ENCODE peak calls at places on chromosomes 16 and 17, in ten cellular contexts. U is T-helper 1 cell; Q is NCI-H82; V is non-pigmented ciliary epithelial cell; F is NCI-H345; C is transverse colon; S is NT2/D1; K is effector CD4-positive, alpha-beta T cell; H is HS-5; Y is fibroblast of mammary gland. A is an unnamed sample.

GRCh38 chr17:69607162-69607834 is 192.8 kb downstream of the MAP2K6 start:
- DNase-seq in H (peak), V (peak), Y (peak), C (peak), U (peak), Q (peak), F (peak), S (peak), K (no peak), A (peak)

GRCh38 chr17:1362065-1362848 is 37.8 kb downstream of the YWHAE start:
- DNase-seq in U (peak), H (no peak), Q (no peak), K (peak), Y (no peak), V (no peak), C (no peak), S (no peak), F (no peak), A (no peak)

GRCh38 chr17:36934144-36934758 is 3.0 kb upstream of the LHX1 start:
- DNase-seq in F (no peak), C (no peak), Y (no peak), H (no peak), Q (peak), S (no peak), V (no peak), K (no peak), U (no peak), A (no peak)

GRCh38 chr16:68379472-68380347 is 68.6 kb downstream of the SMPD3 start:
- DNase-seq in F (no peak), U (peak), H (no peak), K (no peak), S (no peak), Y (no peak), Q (no peak), C (no peak), V (no peak), A (no peak)

GRCh38 chr17:27457405-27457730 is 1.1 kb downstream of the KSR1 start:
- DNase-seq in U (no peak), Q (peak), K (no peak), C (no peak), F (no peak), V (no peak), S (no peak), Y (no peak), H (no peak), A (no peak)

GRCh38 chr16:57843400-57843799 is 41.1 kb upstream of the KIFC3 start:
- DNase-seq in Y (no peak), K (no peak), U (no peak), C (no peak), F (no peak), V (no peak), Q (no peak), S (no peak), H (no peak), A (no peak)

GRCh38 chr17:41107941-41108445 is 2.8 kb downstream of the KRTAP4-9 start:
- DNase-seq in C (no peak), V (no peak), Q (no peak), K (no peak), Y (no peak), S (no peak), U (no peak), H (no peak), F (no peak), A (no peak)

GRCh38 chr16:75579435-75579834 is 13.3 kb downstream of the GABARAPL2 start:
- DNase-seq in S (no peak), V (no peak), F (no peak), H (no peak), K (no peak), C (no peak), U (no peak), Q (no peak), Y (no peak), A (no peak)

GRCh38 chr17:43556292-43556691 is 10.2 kb upstream of the ETV4 start:
- DNase-seq in Q (no peak), F (no peak), H (no peak), Y (peak), V (no peak), K (no peak), U (peak), S (no peak), C (peak), A (no peak)

GRCh38 chr17:57622886-57623433 is 122.1 kb downstream of the CCDC182 start:
- DNase-seq in S (no peak), K (no peak), V (peak), Q (no peak), Y (peak), H (peak), C (no peak), U (no peak), F (no peak), A (no peak)

GRCh38 chr17:65190467-65191095 is 53.4 kb downstream of the RGS9 start:
- DNase-seq in K (no peak), C (no peak), H (no peak), S (no peak), Y (peak), Q (no peak), F (no peak), V (no peak), U (no peak), A (no peak)

GRCh38 chr16:66606000-66606751 is 1.7 kb downstream of the CMTM3 start:
- DNase-seq in Y (no peak), F (no peak), V (no peak), S (no peak), Q (peak), K (no peak), H (no peak), C (no peak), U (no peak), A (no peak)

GRCh38 chr17:79603771-79604170 is 7.1 kb downstream of the RBFOX3 start:
- DNase-seq in U (no peak), F (no peak), V (no peak), K (no peak), H (no peak), C (no peak), Y (no peak), Q (no peak), S (no peak), A (no peak)

GRCh38 chr17:20313891-20314290 is 153.4 kb downstream of the LGALS9B start:
- DNase-seq in V (no peak), Q (no peak), K (no peak), Y (no peak), S (no peak), F (no peak), H (no peak), C (no peak), U (no peak), A (no peak)

GRCh38 chr16:89114159-89114981 is 20.7 kb downstream of the ACSF3 start:
- DNase-seq in Y (peak), Q (no peak), K (peak), F (no peak), U (no peak), V (no peak), C (peak), S (peak), H (no peak), A (no peak)

GRCh38 chr17:74430706-74431567 is 951 bp upstream of the GPRC5C start:
- DNase-seq in S (no peak), F (peak), H (no peak), C (peak), V (peak), U (no peak), Q (peak), Y (peak), K (no peak), A (peak)

GRCh38 chr16:73068546-73069401 is 20.8 kb upstream of the ZFHX3 start:
- DNase-seq in S (no peak), Y (peak), U (no peak), V (peak), H (peak), F (peak), C (peak), Q (no peak), K (no peak), A (peak)

A was measured in DMS153.